ENCODE peak calls at places on chromosomes 6 and 20, in four cellular contexts. One of them, this sample, is unnamed.
A peak's percentile ranks its signal among the peaks of the same experiment; 100 is the strongest.

GRCh38 chr6:45619994-45620471 is 242.3 kb upstream of the SUPT3H start:
- DNase-seq in fibroblast of lung: peak; percentile 55
- DNase-seq in left lung: no peak
- DNase-seq in PC-9: no peak
- DNase-seq in this sample: no peak

GRCh38 chr6:162377735-162378134 is 349.8 kb downstream of the PRKN start:
- DNase-seq in PC-9: no peak
- DNase-seq in left lung: no peak
- DNase-seq in fibroblast of lung: peak; percentile 75
- DNase-seq in this sample: no peak

GRCh38 chr6:29589423-29590048 is 4.6 kb downstream of the OR2H2 start:
- DNase-seq in fibroblast of lung: peak; percentile 54
- DNase-seq in PC-9: no peak
- DNase-seq in left lung: no peak
- DNase-seq in this sample: no peak

GRCh38 chr6:83952830-83953229 is 80.7 kb upstream of the MRAP2 start:
- DNase-seq in left lung: no peak
- DNase-seq in PC-9: no peak
- DNase-seq in fibroblast of lung: peak; percentile 15
- DNase-seq in this sample: no peak

GRCh38 chr6:149422581-149422980 is 22.5 kb downstream of the SUMO4 start:
- DNase-seq in fibroblast of lung: no peak
- DNase-seq in PC-9: no peak
- DNase-seq in left lung: no peak
- DNase-seq in this sample: no peak

GRCh38 chr6:135269399-135270005 is 88.4 kb downstream of the MYB start:
- DNase-seq in PC-9: no peak
- DNase-seq in fibroblast of lung: no peak
- DNase-seq in left lung: no peak
- DNase-seq in this sample: no peak

GRCh38 chr20:35433337-35433736 is 4.7 kb downstream of the GDF5 start:
- DNase-seq in fibroblast of lung: no peak
- DNase-seq in left lung: no peak
- DNase-seq in PC-9: no peak
- DNase-seq in this sample: no peak

GRCh38 chr6:105326216-105326615 is 76.7 kb downstream of the PREP start:
- DNase-seq in left lung: no peak
- DNase-seq in fibroblast of lung: peak; percentile 74
- DNase-seq in PC-9: peak; percentile 51
- DNase-seq in this sample: peak; percentile 26

GRCh38 chr6:169092375-169092774 is 161.3 kb downstream of the THBS2 start:
- DNase-seq in PC-9: no peak
- DNase-seq in left lung: no peak
- DNase-seq in fibroblast of lung: peak; percentile 56
- DNase-seq in this sample: no peak

GRCh38 chr6:3510617-3511016 is 53.8 kb upstream of the SLC22A23 start:
- DNase-seq in PC-9: no peak
- DNase-seq in fibroblast of lung: no peak
- DNase-seq in left lung: no peak
- DNase-seq in this sample: no peak

GRCh38 chr6:64890609-64891008 is 816.4 kb downstream of the EYS start:
- DNase-seq in left lung: no peak
- DNase-seq in PC-9: no peak
- DNase-seq in fibroblast of lung: peak; percentile 58
- DNase-seq in this sample: no peak

GRCh38 chr20:62244644-62245108 is 6.4 kb downstream of the OSBPL2 start:
- DNase-seq in PC-9: no peak
- DNase-seq in fibroblast of lung: no peak
- DNase-seq in left lung: peak; percentile 79
- DNase-seq in this sample: no peak

GRCh38 chr6:159100011-159100788 is 55.4 kb upstream of the TAGAP start:
- DNase-seq in PC-9: no peak
- DNase-seq in left lung: no peak
- DNase-seq in fibroblast of lung: no peak
- DNase-seq in this sample: no peak

GRCh38 chr6:112189494-112189893 is 64.9 kb downstream of the LAMA4 start:
- DNase-seq in PC-9: peak; percentile 16
- DNase-seq in left lung: no peak
- DNase-seq in fibroblast of lung: peak; percentile 50
- DNase-seq in this sample: no peak

GRCh38 chr6:26284537-26285142 is 80.4 kb upstream of the BTN3A2 start:
- DNase-seq in left lung: peak; percentile 87
- DNase-seq in fibroblast of lung: peak; percentile 76
- DNase-seq in PC-9: peak; percentile 40
- DNase-seq in this sample: no peak

GRCh38 chr6:25446815-25447569 is 167.8 kb downstream of the CARMIL1 start:
- DNase-seq in fibroblast of lung: no peak
- DNase-seq in left lung: no peak
- DNase-seq in PC-9: no peak
- DNase-seq in this sample: no peak

GRCh38 chr6:33112148-33112547 is 36.4 kb downstream of the HLA-DPB1 start:
- DNase-seq in PC-9: no peak
- DNase-seq in left lung: no peak
- DNase-seq in fibroblast of lung: peak; percentile 55
- DNase-seq in this sample: peak; percentile 9

GRCh38 chr20:39986231-39986904 is 702.7 kb downstream of the MAFB start:
- DNase-seq in left lung: peak; percentile 25
- DNase-seq in PC-9: no peak
- DNase-seq in fibroblast of lung: peak; percentile 93
- DNase-seq in this sample: peak; percentile 13

GRCh38 chr6:42555477-42556457 is 8.1 kb upstream of the UBR2 start:
- DNase-seq in left lung: no peak
- DNase-seq in PC-9: peak; percentile 55
- DNase-seq in fibroblast of lung: no peak
- DNase-seq in this sample: no peak

GRCh38 chr6:33191383-33192104 is 723 bp downstream of the COL11A2 start:
- DNase-seq in fibroblast of lung: no peak
- DNase-seq in PC-9: no peak
- DNase-seq in left lung: peak; percentile 65
- DNase-seq in this sample: no peak

GRCh38 chr6:41039060-41039998 is at the start of gene UNC5CL:
- DNase-seq in fibroblast of lung: peak; percentile 15
- DNase-seq in PC-9: peak; percentile 43
- DNase-seq in left lung: peak; percentile 82
- DNase-seq in this sample: no peak

GRCh38 chr20:44395183-44395962 is 39.9 kb downstream of the HNF4A start:
- DNase-seq in left lung: no peak
- DNase-seq in fibroblast of lung: no peak
- DNase-seq in PC-9: no peak
- DNase-seq in this sample: no peak

GRCh38 chr6:31639449-31639861 is 13.0 kb downstream of the BAG6 start:
- DNase-seq in fibroblast of lung: no peak
- DNase-seq in PC-9: no peak
- DNase-seq in left lung: no peak
- DNase-seq in this sample: no peak

GRCh38 chr6:147389463-147389862 is 119.0 kb upstream of the SAMD5 start:
- DNase-seq in fibroblast of lung: no peak
- DNase-seq in left lung: no peak
- DNase-seq in PC-9: no peak
- DNase-seq in this sample: no peak

GRCh38 chr6:147392917-147393625 is 115.4 kb upstream of the SAMD5 start:
- DNase-seq in fibroblast of lung: no peak
- DNase-seq in left lung: no peak
- DNase-seq in PC-9: no peak
- DNase-seq in this sample: no peak

GRCh38 chr6:147384737-147385710 is 123.5 kb upstream of the SAMD5 start:
- DNase-seq in PC-9: no peak
- DNase-seq in left lung: no peak
- DNase-seq in fibroblast of lung: no peak
- DNase-seq in this sample: no peak

GRCh38 chr6:147395158-147395557 is 113.3 kb upstream of the SAMD5 start:
- DNase-seq in left lung: no peak
- DNase-seq in fibroblast of lung: peak; percentile 16
- DNase-seq in PC-9: no peak
- DNase-seq in this sample: no peak

GRCh38 chr6:147390909-147391536 is 117.5 kb upstream of the SAMD5 start:
- DNase-seq in fibroblast of lung: peak; percentile 55
- DNase-seq in left lung: no peak
- DNase-seq in PC-9: no peak
- DNase-seq in this sample: no peak
- TF ChIP-seq CTCF in fibroblast of lung: peak; percentile 41
- TF ChIP-seq CTCF in left lung: no peak
- TF ChIP-seq CTCF in PC-9: peak; percentile 68
- TF ChIP-seq CTCF in this sample: peak; percentile 24

DNA sequence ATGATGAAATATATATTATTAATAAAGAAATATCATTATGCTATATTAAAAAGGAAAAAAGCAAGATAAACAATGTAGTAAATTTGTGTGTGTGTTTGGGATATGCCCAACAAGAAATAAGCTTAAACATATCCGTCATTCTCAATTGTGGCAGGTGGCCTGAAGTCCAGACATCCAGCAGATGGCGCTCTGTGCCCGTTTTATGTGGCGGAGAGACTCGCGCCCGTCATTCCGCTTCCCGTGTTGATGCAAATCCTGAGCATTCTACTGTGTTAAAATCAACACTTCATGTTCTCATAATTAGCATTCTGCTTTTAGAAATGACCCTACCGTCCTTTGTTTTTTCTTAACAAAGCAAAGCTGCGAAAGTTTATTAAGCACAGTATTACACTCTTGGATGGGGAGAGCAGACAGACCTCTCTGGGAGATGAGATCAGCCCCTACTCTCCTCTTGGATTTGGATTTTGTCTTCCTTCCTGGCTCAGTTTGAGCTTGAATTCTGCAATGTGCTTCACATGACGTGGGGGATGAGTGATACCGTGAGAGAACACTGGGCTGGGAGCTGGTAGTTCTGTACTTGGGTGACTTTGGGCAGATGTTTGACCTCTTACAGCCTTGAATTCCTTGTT is 125.8 kb downstream of the MCHR2 start:
- DNase-seq in PC-9: peak; percentile 39
- DNase-seq in fibroblast of lung: peak; percentile 65
- DNase-seq in left lung: peak; percentile 80
- DNase-seq in this sample: no peak
- H3K4me3 ChIP-seq in PC-9: no peak overlapping the region
- H3K4me3 ChIP-seq in fibroblast of lung: no peak overlapping the region
- H3K4me3 ChIP-seq in left lung: no peak overlapping the region
- H3K4me3 ChIP-seq in this sample: no peak overlapping the region

DNA sequence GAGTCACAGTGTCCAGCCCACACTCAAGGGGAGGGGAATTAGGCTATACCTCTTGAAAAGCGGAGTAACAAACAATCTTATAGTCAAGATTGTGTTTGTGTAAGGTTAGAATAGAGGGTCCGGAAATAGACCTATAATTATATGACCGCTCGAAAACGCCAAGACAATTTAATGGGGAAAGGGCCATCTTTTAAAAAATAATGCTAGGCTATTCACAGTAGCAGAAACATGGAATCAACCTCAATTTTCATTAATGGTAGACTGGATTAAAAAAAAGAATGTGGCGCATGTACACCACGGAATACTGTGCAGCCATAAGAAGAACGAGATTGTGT is 30.0 kb downstream of the TOP1 start:
- DNase-seq in left lung: no peak
- DNase-seq in fibroblast of lung: no peak
- DNase-seq in PC-9: no peak
- DNase-seq in this sample: no peak
- H3K36me3 ChIP-seq in left lung: peaks cover 19% of the 10 kb centered on the region
- H3K36me3 ChIP-seq in fibroblast of lung: peaks cover 4% of the 10 kb centered on the region
- H3K36me3 ChIP-seq in PC-9: peaks cover 64% of the 10 kb centered on the region
- H3K36me3 ChIP-seq in this sample: no peaks in the 10 kb centered on the region

GRCh38 chr20:46020515-46020914 is 8.5 kb upstream of the SLC12A5 start:
- DNase-seq in left lung: no peak
- DNase-seq in fibroblast of lung: no peak
- DNase-seq in PC-9: no peak
- DNase-seq in this sample: no peak

GRCh38 chr20:46023148-46023484 is 5.9 kb upstream of the SLC12A5 start:
- DNase-seq in PC-9: no peak
- DNase-seq in fibroblast of lung: no peak
- DNase-seq in left lung: no peak
- DNase-seq in this sample: no peak

GRCh38 chr20:46022411-46023147 is 6.4 kb upstream of the SLC12A5 start:
- DNase-seq in left lung: peak; percentile 95
- DNase-seq in PC-9: no peak
- DNase-seq in fibroblast of lung: no peak
- DNase-seq in this sample: no peak

GRCh38 chr20:46023999-46024398 is 5.0 kb upstream of the SLC12A5 start:
- DNase-seq in fibroblast of lung: no peak
- DNase-seq in PC-9: no peak
- DNase-seq in left lung: no peak
- DNase-seq in this sample: no peak

GRCh38 chr20:46021361-46022359 is 7.4 kb upstream of the SLC12A5 start:
- DNase-seq in PC-9: peak; percentile 50
- DNase-seq in fibroblast of lung: no peak
- DNase-seq in left lung: peak; percentile 85
- DNase-seq in this sample: no peak
- TF ChIP-seq CTCF in PC-9: peak; percentile 30
- TF ChIP-seq CTCF in fibroblast of lung: no peak
- TF ChIP-seq CTCF in left lung: no peak
- TF ChIP-seq CTCF in this sample: no peak

GRCh38 chr6:37897819-37898534 is 78.5 kb downstream of the ZFAND3 start:
- DNase-seq in PC-9: no peak
- DNase-seq in left lung: no peak
- DNase-seq in fibroblast of lung: no peak
- DNase-seq in this sample: no peak
- H3K4me3 ChIP-seq in PC-9: peak overlapping the region; percentile 31
- H3K4me3 ChIP-seq in left lung: no peak overlapping the region
- H3K4me3 ChIP-seq in fibroblast of lung: no peak overlapping the region
- H3K4me3 ChIP-seq in this sample: no peak overlapping the region

GRCh38 chr6:96787846-96788580 is 49.3 kb downstream of the GPR63 start:
- DNase-seq in left lung: no peak
- DNase-seq in fibroblast of lung: no peak
- DNase-seq in PC-9: no peak
- DNase-seq in this sample: no peak

GRCh38 chr6:96794980-96795379 is 42.3 kb downstream of the GPR63 start:
- DNase-seq in left lung: no peak
- DNase-seq in fibroblast of lung: peak; percentile 4
- DNase-seq in PC-9: no peak
- DNase-seq in this sample: no peak

GRCh38 chr6:96789871-96790270 is 47.4 kb downstream of the GPR63 start:
- DNase-seq in fibroblast of lung: no peak
- DNase-seq in left lung: no peak
- DNase-seq in PC-9: no peak
- DNase-seq in this sample: no peak

GRCh38 chr6:96795481-96795880 is 41.8 kb downstream of the GPR63 start:
- DNase-seq in PC-9: no peak
- DNase-seq in fibroblast of lung: no peak
- DNase-seq in left lung: no peak
- DNase-seq in this sample: no peak

GRCh38 chr6:96792791-96793190 is 44.5 kb downstream of the GPR63 start:
- DNase-seq in left lung: no peak
- DNase-seq in PC-9: no peak
- DNase-seq in fibroblast of lung: no peak
- DNase-seq in this sample: no peak
- H3K36me3 ChIP-seq in left lung: no peaks in the 10 kb centered on the region
- H3K36me3 ChIP-seq in PC-9: no peaks in the 10 kb centered on the region
- H3K36me3 ChIP-seq in fibroblast of lung: no peaks in the 10 kb centered on the region
- H3K36me3 ChIP-seq in this sample: no peaks in the 10 kb centered on the region

This sample was measured in BJ.